ENCODE peak calls at places on chromosomes 16 and 17, in seven cellular contexts. R is DMS53; I is stimulated activated CD8-positive, alpha-beta memory T cell treated with anti-CD3 and anti-CD28 coated beads, Interleukin-4, amount 100 ng/mL, for 1 hour; O is cardiac fibroblast; P is NCI-H510A treated with DMSO at 0.1 percent for 48 hours; G is HuH-7.5; N is iris pigment epithelial cell. V is an unnamed sample.

GRCh38 chr16:6484121-6484520 is 848.5 kb upstream of the RBFOX1 start:
- DNase-seq in N (no peak), I (no peak), R (no peak), O (no peak), P (no peak), G (no peak), V (no peak)

GRCh38 chr17:81715872-81716673 is 4.0 kb downstream of the SLC25A10 start:
- DNase-seq in P (no peak), G (no peak), O (no peak), R (no peak), I (no peak), N (no peak), V (peak; percentile 76)

GRCh38 chr17:19387921-19388521 is 1.0 kb upstream of the MFAP4 start:
- DNase-seq in I (no peak), O (no peak), P (no peak), G (no peak), R (no peak), N (peak; percentile 74), V (no peak)

GRCh38 chr16:21186326-21186691 is 25.1 kb downstream of the ZP2 start:
- DNase-seq in P (no peak), I (no peak), N (no peak), G (no peak), O (no peak), R (no peak), V (no peak)

GRCh38 chr16:27564226-27564625 is 14.3 kb downstream of the KATNIP start:
- DNase-seq in G (no peak), N (no peak), R (no peak), P (no peak), I (no peak), O (no peak), V (no peak)

GRCh38 chr17:29238133-29238850 is 8.4 kb upstream of the CRYBA1 start:
- DNase-seq in N (peak; percentile 67), P (no peak), I (no peak), O (peak; percentile 74), G (no peak), R (no peak), V (no peak)

GRCh38 chr16:76741623-76742022 is 449.4 kb upstream of the MON1B start:
- DNase-seq in N (no peak), I (no peak), G (no peak), R (no peak), P (no peak), O (no peak), V (no peak)

GRCh38 chr16:83685615-83686165 is 122.1 kb upstream of the HSBP1 start:
- DNase-seq in N (no peak), I (no peak), R (no peak), O (no peak), G (no peak), P (no peak), V (no peak)

GRCh38 chr17:37818689-37819088 is 73.8 kb upstream of the HNF1B start:
- DNase-seq in R (peak; percentile 79), G (no peak), O (no peak), P (peak; percentile 85), N (peak; percentile 51), I (no peak), V (peak; percentile 62)

GRCh38 chr16:69669577-69669976 is 56.8 kb downstream of the NQO1 start:
- DNase-seq in I (no peak), P (no peak), N (peak; percentile 5), R (no peak), O (peak; percentile 10), G (no peak), V (no peak)

GRCh38 chr17:1331708-1332107 is 52.2 kb downstream of the TRARG1 start:
- DNase-seq in N (no peak), I (no peak), P (no peak), G (no peak), R (no peak), O (no peak), V (no peak)

GRCh38 chr16:49548571-49548970 is 175.0 kb downstream of the C16orf78 start:
- DNase-seq in P (no peak), I (no peak), G (no peak), N (no peak), R (no peak), O (no peak), V (no peak)

GRCh38 chr16:67236551-67237395 is 9.8 kb downstream of the TMEM208 start:
- DNase-seq in P (no peak), I (peak; percentile 30), R (peak; percentile 70), N (peak; percentile 55), G (no peak), O (peak; percentile 50), V (peak; percentile 78)

GRCh38 chr17:73069164-73069774 is 23.2 kb downstream of the SLC39A11 start:
- DNase-seq in R (no peak), I (no peak), P (no peak), G (no peak), O (no peak), N (no peak), V (no peak)

GRCh38 chr17:49746791-49747490 is 17.0 kb downstream of the FAM117A start:
- DNase-seq in G (no peak), O (no peak), R (no peak), P (peak; percentile 33), N (no peak), I (no peak), V (no peak)

GRCh38 chr17:76397687-76398522 is 13.5 kb downstream of the SPHK1 start:
- DNase-seq in G (peak; percentile 88), P (peak; percentile 83), O (peak; percentile 92), N (peak; percentile 82), I (peak; percentile 76), R (peak; percentile 96), V (peak; percentile 90)

GRCh38 chr17:48456584-48456983 is 26.6 kb upstream of the SKAP1 start:
- DNase-seq in O (no peak), P (no peak), N (no peak), R (peak; percentile 86), I (no peak), G (no peak), V (no peak)

GRCh38 chr17:37291351-37291750 is 84.4 kb upstream of the C17orf78 start:
- DNase-seq in N (no peak), R (no peak), P (no peak), G (no peak), O (no peak), I (no peak), V (no peak)

GRCh38 chr17:48261297-48261880 is 153.8 kb downstream of the SNX11 start:
- DNase-seq in P (peak; percentile 96), N (no peak), R (peak; percentile 80), G (peak; percentile 19), O (no peak), I (no peak), V (no peak)

V was measured in pancreas.